ENCODE peak calls at places on chromosome 11, in seven cellular contexts. H is heart left ventricle, U is PC-3, S is IMR-90, I is heart right ventricle, F is left ventricle myocardium inferior, A is Karpas-422. E is an unnamed sample.
A peak's percentile ranks its signal among the peaks of the same experiment; 100 is the strongest.

GRCh38 chr11:62725686-62726085 is 1.6 kb downstream of the HNRNPUL2 start:
- DNase-seq in I (no peak), A (no peak), S (no peak), F (no peak), U (peak; percentile 40), H (no peak), E (no peak)

GRCh38 chr11:114193730-114194674 is 102.2 kb upstream of the NNMT start:
- DNase-seq in A (no peak), I (no peak), U (no peak), F (no peak), S (no peak), H (no peak), E (no peak)

GRCh38 chr11:132734217-132734616 is 798.1 kb downstream of the OPCML start:
- DNase-seq in A (no peak), H (no peak), F (no peak), U (no peak), S (peak; percentile 90), I (no peak), E (no peak)

GRCh38 chr11:77495526-77495925 is 21.6 kb upstream of the PAK1 start:
- DNase-seq in F (no peak), A (no peak), S (no peak), H (no peak), I (no peak), U (no peak), E (no peak)

GRCh38 chr11:20873054-20873453 is 203.7 kb downstream of the NELL1 start:
- DNase-seq in S (no peak), U (peak; percentile 2), H (no peak), F (no peak), A (peak; percentile 78), I (no peak), E (no peak)

GRCh38 chr11:21602734-21603133 is 590.2 kb upstream of the ANO5 start:
- DNase-seq in F (no peak), S (no peak), U (no peak), I (no peak), H (no peak), A (no peak), E (no peak)

GRCh38 chr11:103877221-103877620 is 159.2 kb upstream of the DDI1 start:
- DNase-seq in A (peak; percentile 76), U (peak; percentile 14), S (peak; percentile 16), I (no peak), H (no peak), F (no peak), E (no peak)

GRCh38 chr11:96579642-96580041 is 189.8 kb downstream of the JRKL start:
- DNase-seq in U (peak; percentile 1), H (no peak), S (no peak), A (no peak), I (no peak), F (no peak), E (no peak)

GRCh38 chr11:63672934-63673539 is 1.9 kb upstream of the ATL3 start:
- DNase-seq in I (no peak), F (no peak), A (no peak), H (no peak), U (peak; percentile 29), S (no peak), E (no peak)

GRCh38 chr11:31640611-31641010 is 131.0 kb downstream of the ELP4 start:
- DNase-seq in S (no peak), A (no peak), H (no peak), I (no peak), U (no peak), F (no peak), E (no peak)

GRCh38 chr11:41121600-41121999 is 337.9 kb downstream of the LRRC4C start:
- DNase-seq in F (no peak), I (no peak), U (no peak), A (no peak), H (no peak), S (no peak), E (no peak)

GRCh38 chr11:74742070-74742469 is 6.6 kb upstream of the RNF169 start:
- DNase-seq in S (no peak), U (no peak), I (no peak), H (no peak), F (no peak), A (no peak), E (no peak)

DNA sequence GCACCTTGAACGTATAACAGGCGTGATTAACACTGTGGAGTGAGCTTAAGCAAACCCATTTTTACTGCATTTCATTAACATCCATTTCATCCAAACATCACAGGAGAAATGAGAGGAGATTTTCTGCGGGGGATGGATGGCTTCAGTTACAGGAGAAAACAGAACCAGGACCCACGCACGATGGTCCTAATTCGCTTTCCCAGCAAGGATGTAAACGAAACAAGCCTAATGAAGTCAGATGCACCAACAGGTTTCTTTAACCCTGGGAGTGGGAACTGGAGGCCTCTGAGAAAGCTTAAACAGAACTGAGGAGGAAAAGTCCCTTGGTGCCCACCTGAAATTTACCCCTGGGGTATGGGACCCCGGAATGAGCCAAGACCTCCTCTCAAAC is 2.7 kb downstream of the CADM1 start:
- DNase-seq in S (no peak), H (no peak), A (no peak), F (no peak), U (no peak), I (no peak), E (no peak)
- H3K4me1 ChIP-seq in S (peaks cover 2% of the 10 kb centered on the region), H (no peaks in the 10 kb centered on the region), A (no peaks in the 10 kb centered on the region), F (peaks cover 67% of the 10 kb centered on the region), U (no peaks in the 10 kb centered on the region), I (peaks cover 6% of the 10 kb centered on the region), E (peaks cover 20% of the 10 kb centered on the region)

GRCh38 chr11:128468106-128468505 is 119.3 kb downstream of the ETS1 start:
- DNase-seq in F (no peak), H (no peak), I (no peak), A (no peak), U (no peak), S (no peak), E (no peak)
- H3K4me3 ChIP-seq in F (no peak overlapping the region), H (no peak overlapping the region), I (peak overlapping the region; percentile 7), A (peak overlapping the region; percentile 40), U (no peak overlapping the region), S (no peak overlapping the region), E (no peak overlapping the region)

DNA sequence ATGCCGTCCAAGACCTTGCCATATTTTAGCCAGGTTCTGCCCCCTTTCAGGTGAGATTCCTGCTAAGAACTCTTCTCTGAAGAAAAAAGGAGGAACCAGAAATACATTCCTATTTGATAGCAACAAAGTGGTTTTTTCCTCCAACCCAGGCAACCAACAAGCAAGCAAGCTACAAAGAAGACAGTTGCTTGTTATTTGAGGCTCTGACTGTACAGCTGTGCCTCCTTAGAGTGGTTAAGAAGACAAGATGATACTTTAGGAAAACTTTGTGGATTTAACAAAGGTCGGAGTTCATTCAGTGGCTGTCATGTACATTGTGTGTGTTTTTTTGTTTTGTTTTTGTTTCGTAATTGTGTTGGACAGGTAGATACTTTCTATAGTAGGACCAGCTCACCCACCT is 21.7 kb downstream of the TEAD1 start:
- DNase-seq in A (no peak), H (no peak), S (no peak), I (no peak), F (no peak), U (no peak), E (no peak)
- H3K4me1 ChIP-seq in A (no peaks in the 10 kb centered on the region), H (peaks cover 36% of the 10 kb centered on the region), S (peaks cover 42% of the 10 kb centered on the region), I (peaks cover 38% of the 10 kb centered on the region), F (peaks cover 85% of the 10 kb centered on the region), U (peaks cover 73% of the 10 kb centered on the region), E (peaks cover 27% of the 10 kb centered on the region)

GRCh38 chr11:11985954-11986949 is 22.2 kb downstream of the DKK3 start:
- DNase-seq in A (no peak), S (no peak), H (no peak), I (no peak), U (no peak), F (no peak), E (no peak)

GRCh38 chr11:11988099-11988651 is 20.3 kb downstream of the DKK3 start:
- DNase-seq in A (no peak), S (peak; percentile 87), U (peak; percentile 78), H (no peak), F (no peak), I (no peak), E (no peak)

GRCh38 chr11:11985016-11985715 is 23.3 kb downstream of the DKK3 start:
- DNase-seq in H (no peak), S (peak; percentile 84), U (peak; percentile 49), F (no peak), A (no peak), I (no peak), E (no peak)

GRCh38 chr11:11988862-11989261 is 19.6 kb downstream of the DKK3 start:
- DNase-seq in U (no peak), F (no peak), H (no peak), I (no peak), S (no peak), A (no peak), E (no peak)

GRCh38 chr11:11987503-11988022 is 20.9 kb downstream of the DKK3 start:
- DNase-seq in H (no peak), F (no peak), A (peak; percentile 51), U (peak; percentile 58), I (no peak), S (peak; percentile 78), E (no peak)
- H3K4me3 ChIP-seq in H (no peak overlapping the region), F (no peak overlapping the region), A (no peak overlapping the region), U (peak overlapping the region; percentile 48), I (no peak overlapping the region), S (no peak overlapping the region), E (no peak overlapping the region)

GRCh38 chr11:124753624-124754023 is 1.6 kb upstream of the VSIG2 start:
- DNase-seq in I (no peak), A (no peak), U (no peak), S (no peak), H (no peak), F (no peak), E (peak; percentile 48)

GRCh38 chr11:124753207-124753606 is 1.2 kb upstream of the VSIG2 start:
- DNase-seq in I (no peak), S (no peak), H (no peak), U (no peak), A (no peak), F (no peak), E (no peak)

GRCh38 chr11:124751391-124751740 is 689 bp downstream of the VSIG2 start:
- DNase-seq in S (no peak), I (no peak), A (no peak), H (no peak), U (no peak), F (no peak), E (no peak)

GRCh38 chr11:124751741-124752470 is at the start of gene VSIG2:
- DNase-seq in S (no peak), F (no peak), I (no peak), A (no peak), H (no peak), U (no peak), E (peak; percentile 79)

DNA sequence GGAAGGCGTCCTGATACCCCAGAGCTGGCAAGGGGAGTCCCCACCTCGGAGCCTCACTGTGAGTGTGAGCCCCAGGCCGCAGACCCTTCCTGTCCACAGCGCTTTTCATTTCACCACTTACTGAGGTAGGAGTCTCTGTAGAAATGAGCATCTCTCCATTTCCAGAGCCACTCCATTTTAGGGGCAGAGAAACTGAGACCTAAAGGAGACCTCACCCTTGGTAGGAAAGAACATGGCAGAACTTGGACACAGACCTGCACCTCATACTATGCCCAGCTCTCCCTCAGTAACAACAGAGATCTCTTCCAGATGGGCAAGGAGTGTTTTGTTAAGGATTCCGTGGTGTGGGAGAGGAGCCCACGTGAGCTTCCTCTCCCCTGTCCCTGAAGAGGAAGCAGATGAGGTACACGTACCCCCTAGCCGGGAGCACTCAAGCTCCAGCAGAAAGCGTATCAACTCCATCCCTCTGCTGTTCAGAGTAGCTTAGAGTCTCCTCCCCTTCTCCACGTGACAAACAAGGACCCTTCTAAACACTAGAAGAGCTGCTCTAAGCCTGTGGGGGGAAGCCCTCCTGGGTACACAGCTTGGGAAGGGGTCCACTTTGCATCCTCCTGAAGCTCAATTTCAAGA is 531 bp upstream of the VSIG2 start:
- DNase-seq in F (no peak), U (no peak), S (no peak), I (no peak), A (no peak), H (no peak), E (no peak)
- H3K4me1 ChIP-seq in F (peaks cover 99% of the 10 kb centered on the region), U (peaks cover 48% of the 10 kb centered on the region), S (peaks cover 12% of the 10 kb centered on the region), I (peaks cover 59% of the 10 kb centered on the region), A (no peaks in the 10 kb centered on the region), H (peaks cover 15% of the 10 kb centered on the region), E (peaks cover 24% of the 10 kb centered on the region)